ENCODE peak calls at places on chromosomes 6 and 20, in eight cellular contexts. R is tibial nerve, L is IMR-90, T is NB4, Z is uterus, V is adrenal gland, B is body of pancreas, P is HepG2. F is an unnamed sample.

GRCh38 chr6:141550471-141550870 is 582.3 kb upstream of the GJE1 start:
- DNase-seq in R (no peak), L (peak; percentile 29), T (no peak), Z (no peak), V (no peak), B (no peak), P (no peak), F (no peak)

GRCh38 chr6:169986848-169987498 is 235.6 kb downstream of the ERMARD start:
- DNase-seq in R (no peak), L (no peak), T (no peak), Z (no peak), V (no peak), B (no peak), P (no peak), F (peak; percentile 37)

GRCh38 chr6:26125015-26125690 is 37.9 kb downstream of the HFE start:
- DNase-seq in R (peak; percentile 35), L (no peak), T (peak; percentile 57), Z (peak; percentile 32), V (peak; percentile 51), B (peak; percentile 39), P (no peak), F (no peak)

GRCh38 chr20:46200582-46201570 is 82.8 kb downstream of the CD40 start:
- DNase-seq in R (no peak), L (no peak), T (no peak), Z (no peak), V (no peak), B (no peak), P (no peak), F (no peak)

GRCh38 chr6:27296106-27296783 is 15.8 kb downstream of the POM121L2 start:
- DNase-seq in R (no peak), L (peak; percentile 41), T (no peak), Z (no peak), V (no peak), B (no peak), P (no peak), F (no peak)

GRCh38 chr20:3798405-3798768 is 2.3 kb downstream of the CDC25B start:
- DNase-seq in R (no peak), L (no peak), T (no peak), Z (no peak), V (no peak), B (no peak), P (no peak), F (no peak)

GRCh38 chr6:88823998-88824397 is 139.4 kb downstream of the RNGTT start:
- DNase-seq in R (no peak), L (peak; percentile 77), T (no peak), Z (no peak), V (no peak), B (no peak), P (peak; percentile 56), F (no peak)

GRCh38 chr6:166772518-166772917 is 145.5 kb upstream of the RPS6KA2 start:
- DNase-seq in R (no peak), L (no peak), T (no peak), Z (no peak), V (no peak), B (no peak), P (no peak), F (no peak)

GRCh38 chr6:104421650-104422049 is 438.1 kb downstream of the HACE1 start:
- DNase-seq in R (no peak), L (no peak), T (no peak), Z (no peak), V (no peak), B (no peak), P (no peak), F (no peak)

GRCh38 chr20:15857131-15857784 is 716.0 kb downstream of the KIF16B start:
- DNase-seq in R (no peak), L (no peak), T (no peak), Z (no peak), V (no peak), B (no peak), P (no peak), F (no peak)

GRCh38 chr20:43849496-43850197 is 65.0 kb upstream of the TOX2 start:
- DNase-seq in R (no peak), L (peak; percentile 81), T (no peak), Z (no peak), V (peak; percentile 54), B (no peak), P (no peak), F (no peak)

GRCh38 chr20:20472690-20473274 is 104.9 kb downstream of the INSM1 start:
- DNase-seq in R (no peak), L (no peak), T (no peak), Z (no peak), V (no peak), B (no peak), P (no peak), F (no peak)

GRCh38 chr6:150600003-150600301 is 267 bp downstream of the PLEKHG1 start:
- DNase-seq in R (no peak), L (no peak), T (no peak), Z (no peak), V (no peak), B (no peak), P (no peak), F (no peak)

GRCh38 chr6:150600302-150601017 is 775 bp downstream of the PLEKHG1 start:
- DNase-seq in R (peak; percentile 52), L (peak; percentile 26), T (peak; percentile 33), Z (peak; percentile 69), V (peak; percentile 60), B (peak; percentile 71), P (peak; percentile 50), F (peak; percentile 80)

GRCh38 chr6:150598401-150598800 is 1.3 kb upstream of the PLEKHG1 start:
- DNase-seq in R (no peak), L (no peak), T (no peak), Z (no peak), V (no peak), B (no peak), P (no peak), F (no peak)

GRCh38 chr6:150598858-150599198 is 857 bp upstream of the PLEKHG1 start:
- DNase-seq in R (no peak), L (no peak), T (no peak), Z (no peak), V (no peak), B (no peak), P (no peak), F (no peak)

GRCh38 chr6:150599199-150600002 is at the start of gene PLEKHG1:
- DNase-seq in R (peak; percentile 23), L (no peak), T (peak; percentile 70), Z (peak; percentile 61), V (peak; percentile 63), B (peak; percentile 71), P (no peak), F (peak; percentile 87)
- TF ChIP-seq POLR2A in R (peak; percentile 21), L (no peak), T (no peak), Z (peak; percentile 69), V (no peak), B (no peak), P (no peak), F (peak; percentile 82)

DNA sequence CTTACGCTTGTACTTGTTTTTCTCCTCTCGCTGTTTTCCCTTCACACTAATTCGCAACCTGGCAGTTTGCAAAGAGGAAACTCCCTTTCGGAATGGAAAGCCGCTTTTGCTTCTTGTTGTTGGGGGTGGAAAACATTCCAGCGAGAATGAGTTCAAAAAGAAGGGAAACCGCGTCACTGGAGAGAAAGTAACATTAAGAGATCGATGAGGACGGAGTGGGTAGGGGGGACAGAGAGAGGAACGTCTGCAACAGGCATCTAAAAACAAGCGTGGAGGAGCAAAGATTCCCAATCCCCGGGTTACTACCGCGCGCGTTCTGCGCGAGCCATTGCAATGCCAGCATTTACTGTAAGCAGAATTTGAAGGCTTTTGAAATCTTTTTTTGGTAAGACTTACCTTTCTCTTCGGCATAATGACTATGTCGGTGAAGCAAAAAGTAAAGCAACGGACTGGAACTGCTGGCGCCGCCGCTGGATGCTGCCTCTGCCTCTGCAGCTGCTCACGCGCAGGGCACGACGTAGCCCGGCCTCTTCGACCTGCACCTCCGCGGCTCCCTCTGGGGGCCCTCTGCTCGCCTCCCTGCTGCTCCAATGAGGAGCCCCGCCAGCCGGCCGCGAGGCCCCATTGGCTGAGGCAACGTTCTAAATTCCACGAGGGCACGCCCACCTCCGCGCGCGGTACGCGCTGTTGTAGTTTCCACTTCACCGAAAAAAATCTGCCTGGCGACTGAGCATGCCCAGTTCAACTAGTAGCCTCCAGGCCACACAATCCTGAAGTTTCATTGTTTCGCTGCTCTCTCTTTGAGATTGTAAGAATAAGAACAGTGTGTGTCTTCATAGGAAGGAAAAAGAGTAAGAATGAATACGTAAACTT is at the start of gene HMGN3:
- DNase-seq in R (peak; percentile 87), L (peak; percentile 91), T (peak; percentile 97), Z (peak; percentile 93), V (peak; percentile 99), B (peak; percentile 98), P (peak; percentile 85), F (peak; percentile 98)
- TF ChIP-seq POLR2A in R (peak; percentile 81), L (no peak), T (peak; percentile 89), Z (peak; percentile 66), V (peak; percentile 88), B (peak; percentile 90), P (peak; percentile 82), F (peak; percentile 84)

GRCh38 chr6:31575335-31575901 is at the start of gene TNF:
- DNase-seq in R (peak; percentile 41), L (no peak), T (peak; percentile 96), Z (peak; percentile 61), V (peak; percentile 50), B (peak; percentile 16), P (no peak), F (peak; percentile 49)
- TF ChIP-seq POLR2A in R (peak; percentile 22), L (no peak), T (peak; percentile 100), Z (no peak), V (peak; percentile 48), B (peak; percentile 72), P (no peak), F (peak; percentile 71)

GRCh38 chr20:41476013-41476441 is 109.4 kb upstream of the EMILIN3 start:
- DNase-seq in R (peak; percentile 40), L (peak; percentile 68), T (no peak), Z (no peak), V (peak; percentile 64), B (peak; percentile 82), P (no peak), F (no peak)
- TF ChIP-seq POLR2A in R (no peak), L (no peak), T (no peak), Z (no peak), V (no peak), B (no peak), P (no peak), F (no peak)

F was measured in right lobe of liver.